ENCODE peak calls at places on chromosomes 5 and 9, in nine cellular contexts. U is RWPE2, L is nephron progenitor cell, J is A673, E is epithelial cell of esophagus, W is HFFc6, V is HepG2, T is fibroblast of mammary gland, R is heart right ventricle. K is an unnamed sample.

GRCh38 chr5:164341056-164341619 is 835.7 kb downstream of the MAT2B start:
- DNase-seq in L (no peak), U (no peak), E (no peak), W (no peak), R (no peak), J (no peak), T (no peak), V (no peak), K (no peak)

GRCh38 chr9:112421771-112422222 is 41.9 kb downstream of the HSDL2 start:
- DNase-seq in J (no peak), T (peak), U (no peak), V (no peak), R (no peak), L (no peak), W (peak), E (peak), K (no peak)

GRCh38 chr9:113523421-113524141 is 60.1 kb downstream of the RGS3 start:
- DNase-seq in U (no peak), J (no peak), W (no peak), T (peak), V (no peak), E (no peak), R (peak), L (no peak), K (no peak)

GRCh38 chr5:26482817-26483375 is 555.5 kb downstream of the CDH9 start:
- DNase-seq in J (peak), V (peak), L (peak), W (no peak), E (peak), R (no peak), T (peak), U (no peak), K (no peak)

GRCh38 chr5:170427672-170428236 is 38.6 kb upstream of the KCNMB1 start:
- DNase-seq in T (peak), U (no peak), J (peak), V (no peak), L (no peak), E (no peak), R (peak), W (no peak), K (no peak)

GRCh38 chr9:89842267-89842768 is 237.5 kb downstream of the GADD45G start:
- DNase-seq in R (no peak), J (no peak), T (no peak), E (no peak), U (no peak), W (no peak), V (no peak), L (no peak), K (peak)

GRCh38 chr9:75551866-75552265 is 338.6 kb upstream of the PCSK5 start:
- DNase-seq in L (no peak), J (no peak), U (no peak), T (no peak), V (no peak), W (no peak), E (no peak), R (no peak), K (no peak)

GRCh38 chr5:94249430-94249829 is 369.0 kb downstream of the KIAA0825 start:
- DNase-seq in E (no peak), J (no peak), R (no peak), W (no peak), L (no peak), U (no peak), V (no peak), T (no peak), K (no peak)

GRCh38 chr5:116814656-116815055 is 240.0 kb upstream of the SEMA6A start:
- DNase-seq in W (no peak), R (no peak), E (no peak), L (no peak), U (no peak), V (no peak), T (no peak), J (no peak), K (no peak)

GRCh38 chr9:114516913-114517312 is 11.6 kb upstream of the WHRN start:
- DNase-seq in L (no peak), T (peak), J (no peak), V (no peak), W (peak), U (no peak), R (no peak), E (peak), K (no peak)

GRCh38 chr9:123326662-123327093 is 29.3 kb upstream of the CRB2 start:
- DNase-seq in L (no peak), J (no peak), W (no peak), U (no peak), E (no peak), T (peak), V (no peak), R (no peak), K (no peak)

GRCh38 chr5:170104299-170104698 is 1.4 kb upstream of the FOXI1 start:
- DNase-seq in W (no peak), T (no peak), U (no peak), V (no peak), E (no peak), R (no peak), L (no peak), J (no peak), K (no peak)

GRCh38 chr9:131405429-131405828 is 11.5 kb downstream of the PRRC2B start:
- DNase-seq in T (peak), L (no peak), W (no peak), V (no peak), E (no peak), J (no peak), R (peak), U (no peak), K (peak)

GRCh38 chr9:131407717-131408195 is 13.9 kb downstream of the PRRC2B start:
- DNase-seq in R (peak), T (peak), V (peak), W (no peak), U (no peak), L (no peak), E (peak), J (peak), K (no peak)

GRCh38 chr9:131405858-131406566 is 12.1 kb downstream of the PRRC2B start:
- DNase-seq in T (no peak), W (no peak), J (no peak), V (no peak), U (no peak), E (no peak), L (no peak), R (no peak), K (no peak)

GRCh38 chr9:131404987-131405386 is 11.1 kb downstream of the PRRC2B start:
- DNase-seq in U (no peak), J (no peak), W (no peak), V (no peak), E (no peak), T (no peak), R (no peak), L (no peak), K (no peak)

GRCh38 chr9:131406567-131407436 is 12.9 kb downstream of the PRRC2B start:
- DNase-seq in L (no peak), J (no peak), T (no peak), E (no peak), W (no peak), V (no peak), R (no peak), U (no peak), K (no peak)
- TF ChIP-seq CTCF in L (no peak), J (no peak), T (no peak), E (no peak), W (no peak), V (no peak), R (no peak), U (no peak), K (no peak)

GRCh38 chr5:92470770-92471169 is 1087.7 kb upstream of the ARRDC3 start:
- DNase-seq in W (no peak), U (no peak), L (no peak), J (peak), V (no peak), R (no peak), E (no peak), T (no peak), K (no peak)
- TF ChIP-seq CTCF in W (no peak), U (no peak), L (no peak), J (peak), V (peak), R (no peak), E (peak), T (no peak), K (no peak)

GRCh38 chr5:133047404-133047803 is 4.4 kb upstream of the HSPA4 start:
- DNase-seq in R (no peak), W (no peak), E (no peak), J (no peak), V (no peak), L (no peak), U (no peak), T (no peak), K (no peak)

GRCh38 chr5:133041157-133041784 is 10.5 kb upstream of the HSPA4 start:
- DNase-seq in U (no peak), E (peak), L (no peak), W (no peak), V (no peak), J (no peak), R (no peak), T (no peak), K (no peak)

GRCh38 chr5:133041910-133042309 is 9.9 kb upstream of the HSPA4 start:
- DNase-seq in J (no peak), E (peak), W (peak), U (no peak), V (no peak), T (peak), L (no peak), R (no peak), K (no peak)
- TF ChIP-seq CTCF in J (no peak), E (peak), W (peak), U (no peak), V (no peak), T (peak), L (no peak), R (no peak), K (no peak)

DNA sequence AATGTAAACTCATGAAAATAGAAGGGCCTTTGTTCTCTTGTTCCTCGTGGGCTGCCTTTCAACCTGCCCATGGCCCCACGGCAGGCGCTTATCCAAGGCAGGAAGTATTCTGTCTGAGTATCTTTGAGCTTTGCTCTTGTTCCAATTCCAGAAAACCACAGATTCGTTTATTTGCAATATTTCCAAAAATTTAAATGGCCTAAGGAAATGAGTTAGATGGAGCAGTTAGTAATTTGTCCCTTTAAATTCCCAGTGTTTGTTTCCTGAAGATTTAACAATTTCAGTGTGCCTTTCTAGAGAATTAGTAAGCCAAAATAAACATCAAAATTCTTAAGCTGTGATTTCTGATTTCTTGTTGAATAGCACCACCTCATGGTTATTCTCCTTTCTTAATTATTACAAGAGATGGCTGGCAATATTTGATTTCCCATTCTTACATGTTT is 299.4 kb upstream of the RASA1 start:
- DNase-seq in T (peak), W (peak), E (peak), U (no peak), V (peak), L (no peak), R (peak), J (peak), K (no peak)
- TF ChIP-seq CTCF in T (peak), W (peak), E (no peak), U (peak), V (peak), L (no peak), R (peak), J (peak), K (peak)

GRCh38 chr9:16154570-16155078 is 601.8 kb downstream of the CCDC171 start:
- DNase-seq in U (no peak), J (no peak), T (peak), W (no peak), V (no peak), E (peak), L (peak), R (no peak), K (no peak)
- TF ChIP-seq CTCF in U (peak), J (no peak), T (no peak), W (no peak), V (peak), E (no peak), L (peak), R (peak), K (peak)

GRCh38 chr5:54832066-54832465 is 153.3 kb downstream of the ESM1 start:
- DNase-seq in L (no peak), T (peak), U (no peak), J (no peak), R (no peak), V (no peak), W (peak), E (no peak), K (no peak)

GRCh38 chr5:54834121-54834842 is 151.1 kb downstream of the ESM1 start:
- DNase-seq in L (no peak), E (no peak), T (no peak), U (no peak), W (no peak), R (peak), J (no peak), V (no peak), K (no peak)

GRCh38 chr5:54831233-54831632 is 154.2 kb downstream of the ESM1 start:
- DNase-seq in V (no peak), L (no peak), R (peak), T (no peak), W (no peak), J (no peak), E (no peak), U (no peak), K (no peak)

GRCh38 chr5:54835642-54836041 is 149.8 kb downstream of the ESM1 start:
- DNase-seq in W (peak), U (no peak), L (no peak), R (no peak), T (peak), V (no peak), E (no peak), J (no peak), K (no peak)

DNA sequence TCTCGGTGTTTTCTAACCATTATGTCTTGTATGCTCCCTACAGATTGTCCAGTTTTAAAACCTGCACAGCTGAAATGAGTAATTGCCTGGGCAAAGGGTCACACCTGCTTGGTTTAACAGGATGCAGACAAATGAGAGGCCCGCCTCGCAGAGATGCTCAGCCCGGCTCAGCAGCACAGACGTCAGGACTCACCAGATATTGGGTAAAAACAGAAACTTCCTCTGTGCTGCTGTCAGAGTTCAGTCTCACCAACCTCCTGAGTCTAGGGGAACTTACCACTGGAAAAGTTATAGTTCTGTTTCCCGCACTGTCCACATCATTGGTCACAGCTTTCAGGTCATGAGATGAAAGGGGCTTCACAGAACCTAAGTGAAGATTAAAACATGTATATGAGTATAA is 152.5 kb downstream of the ESM1 start:
- DNase-seq in E (no peak), L (peak), T (no peak), R (no peak), J (no peak), U (no peak), W (no peak), V (no peak), K (no peak)
- TF ChIP-seq CTCF in E (no peak), L (no peak), T (no peak), R (no peak), J (no peak), U (no peak), W (no peak), V (no peak), K (no peak)

GRCh38 chr9:127303830-127304229 is 39.3 kb downstream of the GARNL3 start:
- DNase-seq in J (no peak), W (no peak), U (no peak), L (no peak), V (no peak), R (no peak), T (no peak), E (peak), K (no peak)
- TF ChIP-seq CTCF in J (no peak), W (no peak), U (no peak), L (no peak), V (no peak), R (no peak), T (no peak), E (no peak), K (no peak)

K was measured in right atrium auricular region.